ENCODE peak calls at places on chromosomes 13 and 19, in five cellular contexts. T, P, M, F and U are unnamed samples.

GRCh38 chr13:43579321-43579720 is 207.5 kb downstream of the ENOX1 start:
- DNase-seq in T (no peak), P (no peak), M (no peak), F (no peak), U (no peak)

GRCh38 chr19:39474139-39474620 is 6.5 kb upstream of the TIMM50 start:
- DNase-seq in T (peak; percentile 49), P (peak; percentile 76), M (peak; percentile 22), F (peak; percentile 36), U (peak; percentile 77)

GRCh38 chr19:37905936-37906867 is at the start of gene WDR87:
- DNase-seq in T (peak; percentile 30), P (no peak), M (no peak), F (peak; percentile 25), U (peak; percentile 80)

GRCh38 chr13:99206873-99207272 is 6.2 kb downstream of the UBAC2 start:
- DNase-seq in T (no peak), P (no peak), M (no peak), F (no peak), U (no peak)

GRCh38 chr19:47713046-47714021 is at the start of gene EHD2:
- DNase-seq in T (peak; percentile 84), P (peak; percentile 73), M (peak; percentile 76), F (peak; percentile 87), U (no peak)

GRCh38 chr13:20198781-20199180 is 6.0 kb upstream of the GJB2 start:
- DNase-seq in T (no peak), P (no peak), M (no peak), F (no peak), U (no peak)

GRCh38 chr13:28529836-28530235 is 34.9 kb upstream of the FLT1 start:
- DNase-seq in T (no peak), P (no peak), M (no peak), F (no peak), U (peak; percentile 81)

GRCh38 chr13:110116072-110116487 is 190.9 kb downstream of the COL4A1 start:
- DNase-seq in T (peak; percentile 59), P (peak; percentile 74), M (peak; percentile 60), F (peak; percentile 40), U (no peak)

GRCh38 chr19:41411682-41412265 is 14.2 kb downstream of the BCKDHA start:
- DNase-seq in T (peak; percentile 89), P (peak; percentile 89), M (no peak), F (no peak), U (no peak)

GRCh38 chr13:109789262-109789661 is 2.9 kb upstream of the IRS2 start:
- DNase-seq in T (no peak), P (peak; percentile 73), M (no peak), F (no peak), U (no peak)

GRCh38 chr19:29305268-29305667 is 92.3 kb upstream of the UQCRFS1 start:
- DNase-seq in T (no peak), P (no peak), M (no peak), F (no peak), U (no peak)

GRCh38 chr13:113804703-113805430 is 45.8 kb downstream of the TMEM255B start:
- DNase-seq in T (no peak), P (no peak), M (no peak), F (no peak), U (no peak)
- H3K27me3 ChIP-seq in T (no peaks in the 10 kb centered on the region), P (no peaks in the 10 kb centered on the region), M (no peaks in the 10 kb centered on the region), F (no peaks in the 10 kb centered on the region), U (no peaks in the 10 kb centered on the region)

GRCh38 chr19:10691178-10691881 is 9.9 kb upstream of the QTRT1 start:
- DNase-seq in T (no peak), P (no peak), M (no peak), F (no peak), U (no peak)
- TF ChIP-seq POLR2A in T (no peak), P (no peak), M (no peak), F (no peak), U (no peak)

GRCh38 chr13:45350152-45350551 is 9.2 kb upstream of the TPT1 start:
- DNase-seq in T (no peak), P (no peak), M (no peak), F (no peak), U (no peak)
- H3K36me3 ChIP-seq in T (peaks cover 77% of the 10 kb centered on the region), P (no peaks in the 10 kb centered on the region), M (peaks cover 33% of the 10 kb centered on the region), F (no peaks in the 10 kb centered on the region), U (peaks cover 76% of the 10 kb centered on the region)

DNA sequence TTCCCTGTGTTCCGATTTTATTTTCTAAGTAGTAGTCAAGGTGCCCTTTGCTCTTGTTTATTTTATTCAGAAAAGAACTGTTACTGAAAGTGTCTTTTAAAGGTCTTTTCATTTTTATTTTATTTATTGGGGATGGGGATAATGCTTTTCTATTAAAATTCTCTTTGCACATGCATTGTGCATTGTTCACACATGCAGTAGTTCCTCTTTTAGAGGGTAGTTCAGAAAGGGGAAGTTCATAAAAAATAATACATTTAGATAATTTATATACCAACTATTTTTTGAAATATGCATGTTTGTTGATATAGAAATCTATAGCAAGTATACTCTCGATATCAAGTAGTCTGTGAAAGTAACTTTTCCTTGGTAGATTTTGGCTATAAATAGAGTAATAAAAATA is 3.5 kb downstream of the GPC5 start:
- DNase-seq in T (no peak), P (no peak), M (no peak), F (no peak), U (no peak)
- H3K27me3 ChIP-seq in T (peaks cover 5% of the 10 kb centered on the region), P (peaks cover 17% of the 10 kb centered on the region), M (peaks cover 19% of the 10 kb centered on the region), F (peaks cover 10% of the 10 kb centered on the region), U (peaks cover 9% of the 10 kb centered on the region)

DNA sequence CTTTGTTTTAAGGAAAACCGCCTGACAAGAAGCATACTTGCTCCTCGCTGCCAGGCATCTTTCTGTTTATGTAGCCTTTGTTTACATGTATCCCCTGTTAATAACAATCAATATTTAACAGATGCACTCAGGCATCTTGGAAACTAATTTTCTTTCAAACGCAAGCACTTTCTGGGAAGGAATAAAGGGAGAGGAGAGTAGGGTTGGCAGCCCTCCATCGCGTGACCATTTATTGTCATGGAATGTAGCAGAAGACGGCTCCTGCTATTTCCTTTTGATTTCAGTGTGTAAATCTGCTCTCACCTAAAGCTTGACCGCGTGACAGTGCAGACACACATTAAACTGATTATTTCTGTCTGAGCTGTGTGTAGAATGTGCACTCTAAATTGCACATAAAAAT is 223.3 kb upstream of the MAB21L1 start:
- DNase-seq in T (no peak), P (no peak), M (peak; percentile 66), F (peak; percentile 34), U (no peak)
- TF ChIP-seq POLR2A in T (no peak), P (no peak), M (no peak), F (no peak), U (no peak)

GRCh38 chr19:3620145-3620816 is 6.3 kb downstream of the CACTIN start:
- DNase-seq in T (no peak), P (no peak), M (no peak), F (no peak), U (no peak)
- H3K36me3 ChIP-seq in T (peaks cover 39% of the 10 kb centered on the region), P (no peaks in the 10 kb centered on the region), M (peaks cover 28% of the 10 kb centered on the region), F (no peaks in the 10 kb centered on the region), U (no peaks in the 10 kb centered on the region)